ENCODE peak calls at places on chromosomes 16 and 17, in nine cellular contexts. One of them, this sample, is unnamed.

GRCh38 chr17:60959696-60960095 is 282.0 kb downstream of the BCAS3 start:
- DNase-seq in PC-3: no peak
- DNase-seq in AG04449: no peak
- DNase-seq in fibroblast of lung: no peak
- DNase-seq in tibial artery: no peak
- DNase-seq in left ventricle myocardium inferior: no peak
- DNase-seq in lower leg skin: no peak
- DNase-seq in Peyer's patch: no peak
- DNase-seq in AG04450: no peak
- DNase-seq in this sample: no peak

GRCh38 chr16:29009050-29009837 is 24.4 kb downstream of the LAT start:
- DNase-seq in fibroblast of lung: no peak
- DNase-seq in tibial artery: no peak
- DNase-seq in AG04449: no peak
- DNase-seq in Peyer's patch: no peak
- DNase-seq in AG04450: no peak
- DNase-seq in PC-3: no peak
- DNase-seq in left ventricle myocardium inferior: no peak
- DNase-seq in lower leg skin: no peak
- DNase-seq in this sample: no peak

GRCh38 chr17:11889266-11889665 is 108.0 kb downstream of the ZNF18 start:
- DNase-seq in lower leg skin: no peak
- DNase-seq in AG04449: no peak
- DNase-seq in tibial artery: no peak
- DNase-seq in Peyer's patch: no peak
- DNase-seq in AG04450: no peak
- DNase-seq in fibroblast of lung: no peak
- DNase-seq in left ventricle myocardium inferior: no peak
- DNase-seq in PC-3: no peak
- DNase-seq in this sample: no peak

GRCh38 chr17:72677714-72678390 is 414.6 kb downstream of the SLC39A11 start:
- DNase-seq in Peyer's patch: peak; percentile 4
- DNase-seq in AG04450: peak; percentile 61
- DNase-seq in AG04449: peak; percentile 95
- DNase-seq in tibial artery: no peak
- DNase-seq in PC-3: peak; percentile 76
- DNase-seq in fibroblast of lung: no peak
- DNase-seq in left ventricle myocardium inferior: no peak
- DNase-seq in lower leg skin: no peak
- DNase-seq in this sample: no peak

GRCh38 chr17:77011173-77012011 is 129.4 kb upstream of the SEC14L1 start:
- DNase-seq in fibroblast of lung: peak; percentile 62
- DNase-seq in AG04450: no peak
- DNase-seq in PC-3: peak; percentile 83
- DNase-seq in lower leg skin: no peak
- DNase-seq in Peyer's patch: peak; percentile 74
- DNase-seq in left ventricle myocardium inferior: no peak
- DNase-seq in tibial artery: no peak
- DNase-seq in AG04449: no peak
- DNase-seq in this sample: peak; percentile 53

GRCh38 chr16:2090819-2091721 is 43.3 kb downstream of the TSC2 start:
- DNase-seq in Peyer's patch: peak; percentile 88
- DNase-seq in tibial artery: no peak
- DNase-seq in lower leg skin: no peak
- DNase-seq in left ventricle myocardium inferior: peak; percentile 52
- DNase-seq in AG04450: no peak
- DNase-seq in AG04449: no peak
- DNase-seq in fibroblast of lung: peak; percentile 54
- DNase-seq in PC-3: peak; percentile 84
- DNase-seq in this sample: peak; percentile 88

GRCh38 chr16:64826374-64826773 is 295.5 kb downstream of the CDH11 start:
- DNase-seq in tibial artery: no peak
- DNase-seq in fibroblast of lung: peak; percentile 8
- DNase-seq in lower leg skin: no peak
- DNase-seq in AG04449: peak; percentile 55
- DNase-seq in Peyer's patch: no peak
- DNase-seq in PC-3: no peak
- DNase-seq in left ventricle myocardium inferior: no peak
- DNase-seq in AG04450: no peak
- DNase-seq in this sample: no peak

GRCh38 chr16:28569011-28569410 is 15.3 kb downstream of the SGF29 start:
- DNase-seq in tibial artery: no peak
- DNase-seq in lower leg skin: no peak
- DNase-seq in left ventricle myocardium inferior: no peak
- DNase-seq in AG04450: peak; percentile 26
- DNase-seq in fibroblast of lung: peak; percentile 50
- DNase-seq in AG04449: no peak
- DNase-seq in Peyer's patch: no peak
- DNase-seq in PC-3: no peak
- DNase-seq in this sample: no peak

GRCh38 chr16:54305066-54305465 is 18.5 kb upstream of the IRX3 start:
- DNase-seq in left ventricle myocardium inferior: no peak
- DNase-seq in PC-3: no peak
- DNase-seq in Peyer's patch: no peak
- DNase-seq in lower leg skin: no peak
- DNase-seq in AG04449: no peak
- DNase-seq in AG04450: no peak
- DNase-seq in fibroblast of lung: no peak
- DNase-seq in tibial artery: no peak
- DNase-seq in this sample: no peak

GRCh38 chr16:80230328-80231117 is 310.3 kb upstream of the DYNLRB2 start:
- DNase-seq in PC-3: no peak
- DNase-seq in Peyer's patch: no peak
- DNase-seq in fibroblast of lung: no peak
- DNase-seq in tibial artery: no peak
- DNase-seq in left ventricle myocardium inferior: no peak
- DNase-seq in AG04450: no peak
- DNase-seq in lower leg skin: no peak
- DNase-seq in AG04449: no peak
- DNase-seq in this sample: no peak

GRCh38 chr16:82810077-82810476 is 183.3 kb downstream of the CDH13 start:
- DNase-seq in PC-3: no peak
- DNase-seq in AG04449: no peak
- DNase-seq in lower leg skin: no peak
- DNase-seq in Peyer's patch: no peak
- DNase-seq in left ventricle myocardium inferior: no peak
- DNase-seq in AG04450: no peak
- DNase-seq in fibroblast of lung: no peak
- DNase-seq in tibial artery: no peak
- DNase-seq in this sample: no peak

GRCh38 chr16:3363793-3364192 is 8.1 kb downstream of the OR2C1 start:
- DNase-seq in fibroblast of lung: no peak
- DNase-seq in AG04450: no peak
- DNase-seq in tibial artery: no peak
- DNase-seq in PC-3: no peak
- DNase-seq in Peyer's patch: no peak
- DNase-seq in AG04449: no peak
- DNase-seq in left ventricle myocardium inferior: no peak
- DNase-seq in lower leg skin: no peak
- DNase-seq in this sample: no peak

GRCh38 chr17:40129498-40129897 is 7.7 kb downstream of the MSL1 start:
- DNase-seq in AG04450: no peak
- DNase-seq in left ventricle myocardium inferior: no peak
- DNase-seq in PC-3: no peak
- DNase-seq in fibroblast of lung: no peak
- DNase-seq in tibial artery: no peak
- DNase-seq in Peyer's patch: no peak
- DNase-seq in AG04449: no peak
- DNase-seq in lower leg skin: no peak
- DNase-seq in this sample: no peak
- TF ChIP-seq CTCF in AG04450: no peak
- TF ChIP-seq CTCF in left ventricle myocardium inferior: no peak
- TF ChIP-seq CTCF in PC-3: no peak
- TF ChIP-seq CTCF in fibroblast of lung: no peak
- TF ChIP-seq CTCF in tibial artery: no peak
- TF ChIP-seq CTCF in Peyer's patch: no peak
- TF ChIP-seq CTCF in AG04449: no peak
- TF ChIP-seq CTCF in lower leg skin: no peak
- TF ChIP-seq CTCF in this sample: no peak

GRCh38 chr16:56773531-56773930 is 43.6 kb downstream of the NUP93 start:
- DNase-seq in lower leg skin: no peak
- DNase-seq in left ventricle myocardium inferior: no peak
- DNase-seq in tibial artery: no peak
- DNase-seq in Peyer's patch: no peak
- DNase-seq in PC-3: peak; percentile 9
- DNase-seq in AG04449: no peak
- DNase-seq in AG04450: no peak
- DNase-seq in fibroblast of lung: no peak
- DNase-seq in this sample: peak; percentile 62

GRCh38 chr16:56774009-56774408 is 44.1 kb downstream of the NUP93 start:
- DNase-seq in lower leg skin: no peak
- DNase-seq in Peyer's patch: no peak
- DNase-seq in fibroblast of lung: no peak
- DNase-seq in left ventricle myocardium inferior: no peak
- DNase-seq in AG04449: no peak
- DNase-seq in AG04450: no peak
- DNase-seq in tibial artery: no peak
- DNase-seq in PC-3: no peak
- DNase-seq in this sample: no peak

GRCh38 chr16:56776562-56776961 is 46.6 kb downstream of the NUP93 start:
- DNase-seq in AG04450: no peak
- DNase-seq in left ventricle myocardium inferior: peak; percentile 17
- DNase-seq in Peyer's patch: no peak
- DNase-seq in fibroblast of lung: peak; percentile 61
- DNase-seq in AG04449: no peak
- DNase-seq in PC-3: no peak
- DNase-seq in lower leg skin: no peak
- DNase-seq in tibial artery: no peak
- DNase-seq in this sample: peak; percentile 58

GRCh38 chr16:56777533-56777932 is 47.6 kb downstream of the NUP93 start:
- DNase-seq in PC-3: no peak
- DNase-seq in tibial artery: no peak
- DNase-seq in lower leg skin: no peak
- DNase-seq in left ventricle myocardium inferior: no peak
- DNase-seq in AG04449: no peak
- DNase-seq in Peyer's patch: no peak
- DNase-seq in AG04450: no peak
- DNase-seq in fibroblast of lung: no peak
- DNase-seq in this sample: no peak

DNA sequence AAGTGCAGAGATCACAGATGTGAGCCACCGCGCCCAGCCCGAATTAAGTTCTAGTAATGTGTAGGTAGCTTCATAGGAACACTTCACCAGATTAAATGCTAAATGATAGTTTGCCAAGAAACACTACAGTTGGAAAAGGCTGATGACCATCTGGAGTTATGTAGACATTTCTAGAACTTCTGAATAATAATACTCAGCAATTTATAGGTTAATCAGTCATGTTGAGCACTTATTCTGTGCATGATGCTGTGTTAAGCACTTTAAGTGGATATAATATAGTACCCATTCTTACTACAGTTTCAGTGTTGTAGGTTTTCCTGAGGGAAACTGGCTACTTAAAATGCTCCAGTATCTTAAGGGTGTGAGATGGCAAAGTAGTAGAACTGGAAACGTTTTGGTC is 45.2 kb downstream of the NUP93 start:
- DNase-seq in AG04449: no peak
- DNase-seq in PC-3: no peak
- DNase-seq in AG04450: no peak
- DNase-seq in left ventricle myocardium inferior: no peak
- DNase-seq in lower leg skin: no peak
- DNase-seq in tibial artery: no peak
- DNase-seq in Peyer's patch: no peak
- DNase-seq in fibroblast of lung: no peak
- DNase-seq in this sample: no peak
- H3K4me3 ChIP-seq in AG04449: no peak overlapping the region
- H3K4me3 ChIP-seq in PC-3: no peak overlapping the region
- H3K4me3 ChIP-seq in AG04450: no peak overlapping the region
- H3K4me3 ChIP-seq in left ventricle myocardium inferior: no peak overlapping the region
- H3K4me3 ChIP-seq in lower leg skin: no peak overlapping the region
- H3K4me3 ChIP-seq in tibial artery: no peak overlapping the region
- H3K4me3 ChIP-seq in Peyer's patch: no peak overlapping the region
- H3K4me3 ChIP-seq in fibroblast of lung: no peak overlapping the region
- H3K4me3 ChIP-seq in this sample: no peak overlapping the region

DNA sequence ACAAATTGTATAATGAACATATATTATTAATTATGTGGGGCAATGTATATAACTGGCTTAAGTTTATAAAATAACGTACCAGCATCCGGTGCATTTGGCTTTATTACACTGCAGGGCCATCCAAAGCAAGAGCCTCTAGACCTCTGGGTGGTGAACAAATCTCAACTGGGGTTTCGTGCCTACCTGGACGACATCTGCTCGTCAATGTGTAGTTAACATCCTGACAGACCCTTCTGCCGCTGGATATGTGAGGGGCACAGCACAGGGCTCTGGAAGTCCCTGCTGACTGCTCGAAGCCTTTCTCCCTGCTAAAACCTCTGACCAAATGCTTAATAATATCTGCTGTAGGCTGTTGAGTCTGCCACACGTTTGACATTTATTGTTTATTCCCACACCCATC is 2.3 kb downstream of the TMEM186 start:
- DNase-seq in Peyer's patch: no peak
- DNase-seq in lower leg skin: no peak
- DNase-seq in left ventricle myocardium inferior: no peak
- DNase-seq in PC-3: no peak
- DNase-seq in tibial artery: no peak
- DNase-seq in fibroblast of lung: no peak
- DNase-seq in AG04449: no peak
- DNase-seq in AG04450: no peak
- DNase-seq in this sample: no peak
- TF ChIP-seq CTCF in Peyer's patch: no peak
- TF ChIP-seq CTCF in lower leg skin: no peak
- TF ChIP-seq CTCF in left ventricle myocardium inferior: peak; percentile 56
- TF ChIP-seq CTCF in PC-3: no peak
- TF ChIP-seq CTCF in tibial artery: no peak
- TF ChIP-seq CTCF in fibroblast of lung: no peak
- TF ChIP-seq CTCF in AG04449: no peak
- TF ChIP-seq CTCF in AG04450: no peak
- TF ChIP-seq CTCF in this sample: no peak

GRCh38 chr17:17413821-17414220 is 63.0 kb upstream of the MED9 start:
- DNase-seq in Peyer's patch: no peak
- DNase-seq in tibial artery: no peak
- DNase-seq in lower leg skin: no peak
- DNase-seq in left ventricle myocardium inferior: no peak
- DNase-seq in AG04449: no peak
- DNase-seq in PC-3: no peak
- DNase-seq in AG04450: no peak
- DNase-seq in fibroblast of lung: no peak
- DNase-seq in this sample: peak; percentile 30

GRCh38 chr17:17415006-17415405 is 61.8 kb upstream of the MED9 start:
- DNase-seq in AG04450: no peak
- DNase-seq in AG04449: no peak
- DNase-seq in fibroblast of lung: no peak
- DNase-seq in PC-3: no peak
- DNase-seq in tibial artery: no peak
- DNase-seq in Peyer's patch: no peak
- DNase-seq in lower leg skin: no peak
- DNase-seq in left ventricle myocardium inferior: no peak
- DNase-seq in this sample: no peak

GRCh38 chr17:17416007-17416399 is 60.8 kb upstream of the MED9 start:
- DNase-seq in tibial artery: no peak
- DNase-seq in fibroblast of lung: peak; percentile 86
- DNase-seq in Peyer's patch: no peak
- DNase-seq in AG04449: no peak
- DNase-seq in left ventricle myocardium inferior: no peak
- DNase-seq in AG04450: no peak
- DNase-seq in PC-3: peak; percentile 81
- DNase-seq in lower leg skin: no peak
- DNase-seq in this sample: peak; percentile 88

GRCh38 chr17:17413215-17413792 is 63.5 kb upstream of the MED9 start:
- DNase-seq in left ventricle myocardium inferior: no peak
- DNase-seq in AG04450: no peak
- DNase-seq in tibial artery: no peak
- DNase-seq in PC-3: peak; percentile 78
- DNase-seq in fibroblast of lung: no peak
- DNase-seq in AG04449: no peak
- DNase-seq in lower leg skin: no peak
- DNase-seq in Peyer's patch: no peak
- DNase-seq in this sample: peak; percentile 13

GRCh38 chr17:17414316-17414937 is 62.4 kb upstream of the MED9 start:
- DNase-seq in fibroblast of lung: peak; percentile 52
- DNase-seq in left ventricle myocardium inferior: no peak
- DNase-seq in PC-3: peak; percentile 70
- DNase-seq in AG04450: no peak
- DNase-seq in Peyer's patch: no peak
- DNase-seq in AG04449: no peak
- DNase-seq in tibial artery: no peak
- DNase-seq in lower leg skin: no peak
- DNase-seq in this sample: peak; percentile 47
- H3K4me3 ChIP-seq in fibroblast of lung: no peak overlapping the region
- H3K4me3 ChIP-seq in left ventricle myocardium inferior: no peak overlapping the region
- H3K4me3 ChIP-seq in PC-3: peak overlapping the region; percentile 30
- H3K4me3 ChIP-seq in AG04450: peak overlapping the region; percentile 11
- H3K4me3 ChIP-seq in Peyer's patch: no peak overlapping the region
- H3K4me3 ChIP-seq in AG04449: no peak overlapping the region
- H3K4me3 ChIP-seq in tibial artery: peak overlapping the region; percentile 11
- H3K4me3 ChIP-seq in lower leg skin: no peak overlapping the region
- H3K4me3 ChIP-seq in this sample: no peak overlapping the region

This sample was measured in epithelial cell of esophagus.